ENCODE peak calls at places on chromosome 13, in six cellular contexts. W, G, T, I, M and U are unnamed samples.

GRCh38 chr13:105513448-105513847 is 1022.0 kb downstream of the EFNB2 start:
- DNase-seq in T (no peak), M (no peak), I (no peak), W (no peak), G (no peak), U (no peak)

GRCh38 chr13:64810701-64811258 is 2419.4 kb downstream of the PCDH9 start:
- DNase-seq in M (no peak), T (no peak), I (no peak), G (no peak), W (peak), U (peak)

GRCh38 chr13:33541962-33542308 is 256.4 kb upstream of the STARD13 start:
- DNase-seq in I (no peak), M (no peak), T (no peak), W (no peak), G (no peak), U (no peak)

GRCh38 chr13:65292488-65292901 is 1937.6 kb downstream of the PCDH9 start:
- DNase-seq in W (peak), G (no peak), I (peak), M (peak), T (no peak), U (peak)

GRCh38 chr13:107457686-107458085 is 757.6 kb downstream of the LIG4 start:
- DNase-seq in M (no peak), W (peak), I (no peak), T (no peak), G (no peak), U (no peak)

GRCh38 chr13:59360108-59360507 is 803.6 kb downstream of the DIAPH3 start:
- DNase-seq in W (no peak), T (no peak), I (no peak), G (no peak), M (peak), U (no peak)

GRCh38 chr13:97506511-97506910 is 72.5 kb downstream of the RAP2A start:
- DNase-seq in G (no peak), W (peak), I (no peak), M (peak), T (no peak), U (peak)

GRCh38 chr13:33644607-33645543 is 173.1 kb upstream of the RFC3 start:
- DNase-seq in M (no peak), I (no peak), W (no peak), G (no peak), T (no peak), U (peak)

GRCh38 chr13:33992891-33993336 is 175.0 kb downstream of the RFC3 start:
- DNase-seq in G (no peak), T (no peak), M (no peak), I (no peak), W (no peak), U (no peak)

GRCh38 chr13:32622827-32623226 is 36.6 kb downstream of the PDS5B start:
- DNase-seq in W (no peak), G (no peak), M (no peak), I (no peak), T (no peak), U (no peak)

GRCh38 chr13:90185734-90186133 is 1161.8 kb upstream of the MIR17HG start:
- DNase-seq in M (no peak), G (no peak), W (peak), T (no peak), I (no peak), U (no peak)

GRCh38 chr13:99969934-99970760 is 1.4 kb downstream of the ZIC5 start:
- DNase-seq in G (no peak), W (no peak), T (peak), I (peak), M (peak), U (no peak)

GRCh38 chr13:36126496-36126895 is 4.7 kb downstream of the DCLK1 start:
- DNase-seq in M (no peak), W (no peak), I (no peak), G (no peak), T (no peak), U (no peak)
- H3K14ac ChIP-seq in M (no peak), W (no peak), I (no peak), G (no peak), T (no peak), U (no peak)

DNA sequence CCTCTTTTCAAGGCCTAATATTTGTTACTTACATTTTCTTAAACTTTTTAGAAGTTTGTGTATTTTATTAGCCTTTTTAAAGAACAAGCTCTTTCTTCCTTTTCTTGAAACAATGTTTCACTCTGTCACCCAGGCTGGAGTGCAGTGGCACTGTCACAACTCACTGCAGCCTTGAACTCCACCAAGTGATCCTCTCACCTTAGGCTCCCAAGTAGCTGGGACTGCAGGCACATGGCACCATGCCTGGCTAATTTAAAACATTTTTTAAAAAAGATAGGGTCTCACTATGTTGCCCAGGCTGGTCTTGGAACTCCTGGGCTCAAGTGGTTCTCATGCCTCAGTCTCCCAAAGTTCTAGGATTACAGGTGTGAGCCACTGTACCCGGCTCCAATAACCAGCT is 192.2 kb upstream of the SPRY2 start:
- DNase-seq in W (no peak), T (no peak), I (no peak), G (no peak), M (no peak), U (no peak)
- H4K91ac ChIP-seq in W (no peak), T (no peak), I (no peak), G (no peak), M (no peak), U (no peak)

DNA sequence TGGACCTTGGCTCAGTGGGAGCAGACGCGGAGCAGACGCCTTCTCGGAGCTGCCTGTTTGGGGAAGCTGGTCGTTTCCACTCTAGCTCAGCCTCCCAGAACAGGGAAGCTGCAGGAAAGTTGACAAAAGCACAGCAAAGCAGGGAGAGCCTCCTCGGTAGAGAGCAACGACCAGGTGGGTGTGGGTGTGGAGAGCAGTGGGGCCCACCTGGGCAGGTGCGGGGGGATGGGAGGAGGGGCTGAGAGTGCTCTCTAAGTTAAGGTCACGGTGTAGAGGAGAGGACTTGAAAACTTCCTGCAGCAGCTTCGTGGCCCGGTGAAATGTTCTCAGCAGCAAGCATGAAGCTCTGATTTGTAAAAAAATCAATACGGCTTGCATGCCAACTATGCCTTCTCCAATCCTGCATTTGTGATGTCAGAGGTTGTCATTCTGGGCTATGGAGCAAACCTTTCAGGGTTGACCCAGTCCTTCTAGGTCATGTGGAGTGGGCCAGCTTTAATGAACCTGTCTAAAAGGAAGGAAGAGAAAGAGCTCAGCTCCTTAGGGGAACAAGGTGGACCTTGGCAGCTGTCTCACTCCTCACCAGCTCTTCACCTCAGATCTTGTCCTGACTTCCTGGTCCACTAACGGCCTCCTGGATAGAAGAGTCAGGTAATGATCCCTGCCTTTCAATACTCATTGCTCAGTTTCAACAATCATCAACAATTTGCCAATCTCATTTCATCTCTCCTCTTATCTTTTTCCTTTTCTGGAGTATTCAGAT is 85.8 kb upstream of the UBL3 start:
- DNase-seq in T (no peak), G (no peak), I (no peak), W (no peak), M (no peak), U (no peak)
- H3K14ac ChIP-seq in T (no peak), G (no peak), I (no peak), W (no peak), M (no peak), U (no peak)

GRCh38 chr13:84670245-84670644 is 788.0 kb upstream of the SLITRK1 start:
- DNase-seq in W (no peak), M (no peak), I (no peak), T (no peak), G (no peak), U (no peak)

GRCh38 chr13:84668637-84669036 is 786.4 kb upstream of the SLITRK1 start:
- DNase-seq in G (no peak), I (no peak), T (no peak), M (no peak), W (no peak), U (no peak)

GRCh38 chr13:84677836-84678235 is 795.6 kb upstream of the SLITRK1 start:
- DNase-seq in M (no peak), G (no peak), I (no peak), W (no peak), T (no peak), U (no peak)

DNA sequence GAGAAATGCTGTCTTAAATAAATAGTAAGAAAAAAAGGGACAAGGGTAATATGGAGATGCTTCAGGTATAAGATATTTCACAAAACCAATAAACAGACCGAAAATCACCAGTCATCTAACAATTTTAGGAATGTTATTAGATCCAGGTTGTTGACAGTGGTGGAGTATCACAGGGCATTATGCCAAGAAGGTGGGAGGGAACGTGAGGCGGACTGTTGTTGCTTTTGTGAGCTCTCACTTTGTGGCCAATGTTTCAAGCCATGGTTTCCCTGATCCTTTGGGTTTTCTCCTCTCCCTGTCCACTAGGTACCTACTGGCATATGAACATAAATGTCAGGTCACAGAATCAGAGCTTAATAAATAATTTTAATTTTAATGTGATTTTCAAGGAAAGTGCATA is 790.3 kb upstream of the SLITRK1 start:
- DNase-seq in G (no peak), W (no peak), I (no peak), T (no peak), M (no peak), U (no peak)
- H4K91ac ChIP-seq in G (no peak), W (no peak), I (no peak), T (no peak), M (no peak), U (no peak)

DNA sequence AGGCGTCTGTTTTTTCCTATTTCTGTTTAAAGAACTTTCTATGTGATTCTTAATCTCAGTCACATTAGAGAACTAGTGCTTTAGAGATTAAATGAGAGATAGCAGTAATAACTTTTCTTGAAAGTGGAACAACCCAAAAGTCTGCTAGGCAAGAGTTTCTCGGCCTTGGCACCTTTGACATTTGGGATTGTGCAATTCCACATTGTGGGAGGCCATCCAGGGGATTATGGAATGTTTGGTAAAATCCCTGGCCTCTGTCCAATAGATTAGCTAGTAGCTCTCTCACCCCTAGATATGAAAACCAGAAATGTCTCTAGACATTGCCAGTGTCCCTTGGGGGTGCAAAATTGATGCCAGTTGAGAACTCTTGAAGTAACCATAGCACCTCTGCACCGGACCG is 45.0 kb upstream of the IL17D start:
- DNase-seq in G (no peak), M (no peak), W (no peak), T (no peak), I (no peak), U (no peak)
- H3K14ac ChIP-seq in G (no peak), M (no peak), W (no peak), T (no peak), I (no peak), U (no peak)

GRCh38 chr13:111566567-111566966 is 246.1 kb downstream of the TEX29 start:
- DNase-seq in T (no peak), G (no peak), I (no peak), W (no peak), M (no peak), U (no peak)

GRCh38 chr13:111565400-111565799 is 245.0 kb downstream of the TEX29 start:
- DNase-seq in I (no peak), T (no peak), M (no peak), G (no peak), W (no peak), U (no peak)

GRCh38 chr13:111564657-111565056 is 244.2 kb downstream of the TEX29 start:
- DNase-seq in I (no peak), W (no peak), T (no peak), M (no peak), G (no peak), U (no peak)

GRCh38 chr13:111567637-111568036 is 247.2 kb downstream of the TEX29 start:
- DNase-seq in M (no peak), W (no peak), G (no peak), T (no peak), I (no peak), U (no peak)

DNA sequence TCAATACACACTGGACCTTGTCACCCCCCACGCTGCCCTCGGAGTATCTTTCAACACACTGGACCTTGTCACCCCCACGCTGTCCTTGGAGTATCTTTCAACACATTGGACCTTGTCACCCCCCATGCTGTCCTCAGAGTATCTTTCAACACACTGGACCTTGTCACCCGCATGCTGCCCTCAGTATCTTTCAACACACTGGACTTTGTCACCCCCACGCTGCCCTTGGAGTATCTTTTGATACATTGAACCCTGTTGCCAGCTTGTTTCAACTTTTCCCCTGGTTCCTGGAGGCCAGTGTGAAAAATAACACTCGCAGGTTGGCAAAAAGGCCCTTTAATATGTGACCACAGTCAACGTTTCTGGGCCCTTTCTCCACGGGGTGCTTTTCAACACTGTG is 247.8 kb downstream of the TEX29 start:
- DNase-seq in I (no peak), G (no peak), W (no peak), M (no peak), T (no peak), U (no peak)
- H4K91ac ChIP-seq in I (no peak), G (no peak), W (no peak), M (no peak), T (no peak), U (no peak)

DNA sequence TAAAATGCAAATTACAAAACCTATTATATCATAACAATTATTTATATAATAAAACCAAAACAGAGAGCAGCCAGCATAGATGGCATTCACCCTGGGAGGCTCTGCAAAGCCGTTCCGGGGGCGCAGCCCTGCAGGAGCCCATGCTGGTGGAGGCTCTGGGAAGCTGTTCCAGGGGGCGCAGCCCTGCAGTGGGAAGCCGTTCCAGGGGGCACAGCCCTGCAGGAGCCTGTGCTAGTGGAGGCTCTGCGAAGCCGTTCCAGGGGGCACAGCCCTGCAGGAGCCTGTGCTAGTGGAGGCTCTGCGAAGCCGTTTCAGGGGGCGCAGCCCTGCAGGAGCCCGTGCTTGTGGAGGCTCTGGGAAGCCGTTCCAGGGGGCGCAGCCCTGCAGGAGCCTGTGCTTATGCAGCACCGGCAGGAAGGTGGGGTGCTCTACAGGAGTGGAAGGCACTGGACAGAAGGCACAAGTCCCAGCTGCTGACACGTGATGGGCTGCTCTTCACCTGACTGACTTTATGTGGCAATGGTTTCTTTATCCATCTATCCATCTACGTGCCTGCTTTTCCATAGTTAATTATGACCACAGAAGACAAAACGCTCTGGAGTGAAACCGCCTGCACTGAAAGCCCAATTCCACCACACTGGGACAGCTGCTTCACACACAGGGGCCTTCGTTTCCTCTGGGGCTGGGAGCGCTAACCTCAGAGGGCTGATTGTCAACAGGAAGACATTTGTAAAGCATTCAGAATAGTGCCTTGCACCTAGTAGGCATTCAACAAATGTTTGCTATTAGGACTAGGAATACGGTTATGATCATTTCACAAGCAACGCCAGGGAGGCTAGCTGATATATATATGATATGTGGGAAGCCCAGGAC is 23.7 kb downstream of the PCID2 start:
- DNase-seq in G (no peak), I (no peak), T (no peak), M (no peak), W (no peak), U (no peak)
- H3K14ac ChIP-seq in G (no peak), I (no peak), T (no peak), M (no peak), W (no peak), U (peak)

DNA sequence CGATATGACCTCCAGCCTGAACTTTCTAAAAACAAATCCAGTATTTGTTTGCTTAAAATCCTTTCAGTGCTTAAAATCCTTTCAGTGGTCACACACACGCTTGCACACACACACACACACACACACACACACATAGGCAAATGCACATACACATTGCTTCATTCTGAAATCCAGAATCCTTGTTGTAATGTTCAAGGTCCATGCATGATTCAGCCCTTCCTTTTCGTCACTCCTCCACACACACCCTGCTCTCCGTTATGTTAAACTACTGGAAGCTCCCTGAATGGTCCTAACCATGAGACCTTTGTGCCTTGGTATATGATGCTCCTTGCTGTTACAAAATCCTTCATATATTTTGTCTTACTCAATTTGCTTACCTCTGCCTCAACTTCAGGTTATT is 44.9 kb downstream of the SERTM1 start:
- DNase-seq in M (no peak), G (no peak), I (no peak), T (no peak), W (no peak), U (no peak)
- H4K91ac ChIP-seq in M (no peak), G (no peak), I (no peak), T (no peak), W (no peak), U (no peak)